ENCODE peak calls at places on chromosome 15, in four cellular contexts. T is H1, G is H9, O is mesendoderm. D is an unnamed sample.

GRCh38 chr15:70098461-70099166 is 897 bp upstream of the TLE3 start:
- DNase-seq in T (peak; percentile 83), G (peak; percentile 77), O (peak; percentile 83), D (no peak)

GRCh38 chr15:101063891-101064794 is 145.0 kb downstream of the LRRK1 start:
- DNase-seq in T (no peak), G (peak; percentile 26), O (no peak), D (no peak)

GRCh38 chr15:92801412-92801773 is 98.7 kb upstream of the CHD2 start:
- DNase-seq in T (no peak), G (no peak), O (peak; percentile 69), D (peak; percentile 86)

GRCh38 chr15:74307827-74308642 is 59.4 kb downstream of the CYP11A1 start:
- DNase-seq in T (peak; percentile 74), G (peak; percentile 67), O (peak; percentile 82), D (peak; percentile 52)

GRCh38 chr15:97977734-97978133 is 17.2 kb downstream of the ARRDC4 start:
- DNase-seq in T (no peak), G (no peak), O (peak; percentile 14), D (no peak)

GRCh38 chr15:40695469-40695910 is 516 bp downstream of the RAD51 start:
- DNase-seq in T (no peak), G (no peak), O (no peak), D (peak; percentile 11)

GRCh38 chr15:32042269-32042996 is 12.1 kb downstream of the CHRNA7 start:
- DNase-seq in T (no peak), G (no peak), O (no peak), D (no peak)

GRCh38 chr15:80949756-80950155 is 39.9 kb downstream of the MESD start:
- DNase-seq in T (no peak), G (no peak), O (no peak), D (no peak)

GRCh38 chr15:34436126-34436955 is 1.3 kb downstream of the GOLGA8A start:
- DNase-seq in T (peak; percentile 76), G (peak; percentile 28), O (peak; percentile 9), D (no peak)

GRCh38 chr15:64507293-64507802 is 47.0 kb downstream of the ZNF609 start:
- DNase-seq in T (no peak), G (no peak), O (no peak), D (peak; percentile 92)

GRCh38 chr15:61994216-61994615 is 66.0 kb downstream of the VPS13C start:
- DNase-seq in T (no peak), G (no peak), O (no peak), D (peak; percentile 86)

GRCh38 chr15:55277116-55277564 is 12.5 kb downstream of the RAB27A start:
- DNase-seq in T (no peak), G (no peak), O (no peak), D (peak; percentile 82)

GRCh38 chr15:40960151-40960885 is 7.0 kb downstream of the CHAC1 start:
- DNase-seq in T (no peak), G (no peak), O (no peak), D (no peak)

GRCh38 chr15:101531170-101531569 is 41.7 kb upstream of the PCSK6 start:
- DNase-seq in T (peak; percentile 43), G (no peak), O (no peak), D (no peak)

GRCh38 chr15:73457334-73457733 is 14.4 kb downstream of the REC114 start:
- DNase-seq in T (no peak), G (no peak), O (no peak), D (no peak)

GRCh38 chr15:70530503-70530902 is 232.9 kb downstream of the UACA start:
- DNase-seq in T (no peak), G (no peak), O (no peak), D (no peak)

GRCh38 chr15:38563723-38564519 is 693 bp downstream of the RASGRP1 start:
- DNase-seq in T (peak; percentile 90), G (peak; percentile 68), O (peak; percentile 12), D (peak; percentile 35)

GRCh38 chr15:83219026-83219425 is 11.4 kb upstream of the HDGFL3 start:
- DNase-seq in T (no peak), G (no peak), O (no peak), D (no peak)

GRCh38 chr15:97841558-97841957 is 118.9 kb upstream of the ARRDC4 start:
- DNase-seq in T (no peak), G (no peak), O (no peak), D (no peak)

GRCh38 chr15:52730163-52730562 is 51.0 kb upstream of the ATOSA start:
- DNase-seq in T (no peak), G (no peak), O (peak; percentile 25), D (peak; percentile 8)

GRCh38 chr15:73709671-73710070 is 25.5 kb downstream of the CD276 start:
- DNase-seq in T (no peak), G (no peak), O (no peak), D (no peak)

GRCh38 chr15:59689626-59690236 is 611 bp upstream of the BNIP2 start:
- DNase-seq in T (peak; percentile 63), G (peak; percentile 78), O (peak; percentile 76), D (peak; percentile 47)

GRCh38 chr15:59691194-59691805 is 2.2 kb upstream of the BNIP2 start:
- DNase-seq in T (no peak), G (no peak), O (peak; percentile 23), D (peak; percentile 58)

GRCh38 chr15:59687831-59688230 is 1.3 kb downstream of the BNIP2 start:
- DNase-seq in T (no peak), G (no peak), O (no peak), D (peak; percentile 44)

GRCh38 chr15:59688383-59688887 is 685 bp downstream of the BNIP2 start:
- DNase-seq in T (no peak), G (no peak), O (no peak), D (peak; percentile 77)

DNA sequence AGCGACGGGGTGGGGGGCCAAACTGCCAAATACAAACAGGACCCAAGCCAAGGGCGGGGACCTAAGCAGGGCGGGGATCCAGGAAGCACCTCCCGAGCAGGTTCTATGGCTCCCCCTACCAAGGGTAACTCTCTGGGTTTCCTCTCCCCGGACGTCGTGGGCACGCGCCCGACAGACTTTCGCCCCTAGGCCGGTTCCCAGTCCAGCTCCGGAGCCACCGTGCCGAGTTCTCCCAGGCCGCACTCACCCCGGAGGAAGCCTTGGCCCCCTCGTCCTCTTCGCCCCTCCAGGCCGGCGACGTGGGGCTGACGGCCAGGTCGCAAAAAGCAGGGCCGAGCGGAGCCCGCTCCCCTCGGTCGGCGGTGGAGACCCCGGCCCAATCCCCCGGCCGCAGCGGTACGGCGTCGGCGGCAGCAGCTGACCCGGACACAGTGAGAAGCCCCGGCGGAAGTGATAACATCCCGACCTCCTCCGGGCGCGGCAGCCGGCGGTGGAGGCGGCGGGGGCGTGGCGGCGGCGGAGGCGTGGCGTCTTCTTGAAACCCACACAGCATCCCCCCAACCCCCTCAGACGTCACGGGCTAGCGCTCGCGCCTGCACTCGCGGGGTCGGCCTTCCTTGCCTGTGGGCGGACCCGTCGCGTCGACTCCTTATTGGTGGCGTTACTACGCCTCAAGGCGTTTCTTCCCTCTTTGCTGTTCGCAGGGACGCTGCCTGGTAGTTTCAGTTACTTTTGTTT is at the start of gene BNIP2:
- DNase-seq in T (peak; percentile 98), G (peak; percentile 99), O (peak; percentile 99), D (peak; percentile 98)
- H4K5ac ChIP-seq in T (peak within 1 kb of the TSS; percentile 77), G (no peak within 1 kb of the TSS), O (no peak within 1 kb of the TSS), D (peak within 1 kb of the TSS; percentile 38)

DNA sequence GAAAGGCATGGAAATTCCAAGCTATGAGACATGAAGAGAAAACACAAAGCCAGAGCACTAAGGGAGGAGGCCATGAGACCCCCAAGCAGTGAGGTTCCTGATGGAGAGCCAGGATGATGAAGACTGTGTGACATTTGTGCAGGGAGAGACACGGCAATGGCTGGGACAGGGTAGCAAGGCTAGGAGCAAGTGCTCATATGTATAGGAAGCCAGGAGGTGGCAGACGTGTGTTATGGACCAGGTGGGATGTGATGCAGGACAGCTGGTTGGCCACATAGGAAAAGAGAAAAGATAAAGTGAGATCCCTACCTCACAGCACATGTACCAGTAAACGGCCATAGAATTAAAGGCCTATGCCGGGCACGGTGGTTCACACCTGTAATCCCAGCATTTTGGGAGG is 112.7 kb downstream of the APBA2 start:
- DNase-seq in T (no peak), G (no peak), O (no peak), D (no peak)
- H4K5ac ChIP-seq in T (no peak overlapping the region), G (no peak overlapping the region), O (no peak overlapping the region), D (no peak overlapping the region)

DNA sequence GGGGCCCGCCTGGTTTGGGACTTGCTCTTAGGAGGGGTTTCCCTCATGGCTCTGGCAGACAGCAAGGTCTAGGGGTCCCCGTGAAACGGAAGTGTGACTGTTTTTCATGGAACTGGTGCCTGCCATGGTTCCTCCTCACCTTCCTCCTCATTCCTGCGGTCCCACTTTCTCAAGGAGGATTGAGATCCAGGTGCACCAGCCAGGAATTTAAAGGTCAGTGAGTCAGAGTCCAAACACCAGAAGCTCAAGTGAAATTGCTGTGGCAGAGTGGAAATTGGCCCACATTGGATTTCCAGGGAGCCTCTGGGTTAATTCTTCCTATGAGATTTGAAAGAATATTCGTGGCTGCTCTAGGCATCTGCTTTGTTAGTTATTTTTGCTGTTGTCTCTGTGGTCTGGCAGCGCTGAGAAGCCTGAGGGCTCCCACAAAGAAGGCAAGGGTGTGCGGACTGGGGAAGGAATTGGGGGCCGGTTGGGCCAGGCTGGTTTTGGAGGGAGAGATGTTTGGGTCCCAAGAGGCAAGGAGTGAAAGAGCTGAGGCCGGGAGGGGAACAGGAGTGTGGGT is 60.4 kb upstream of the TNFAIP8L3 start:
- DNase-seq in T (no peak), G (no peak), O (no peak), D (no peak)
- H4K5ac ChIP-seq in T (no peak overlapping the region), G (no peak overlapping the region), O (no peak overlapping the region), D (no peak overlapping the region)

GRCh38 chr15:88894819-88895767 is at the start of gene HAPLN3:
- DNase-seq in T (peak; percentile 83), G (peak; percentile 67), O (peak; percentile 60), D (peak; percentile 47)
- H4K5ac ChIP-seq in T (no peak within 1 kb of the TSS), G (no peak within 1 kb of the TSS), O (no peak within 1 kb of the TSS), D (no peak within 1 kb of the TSS)

DNA sequence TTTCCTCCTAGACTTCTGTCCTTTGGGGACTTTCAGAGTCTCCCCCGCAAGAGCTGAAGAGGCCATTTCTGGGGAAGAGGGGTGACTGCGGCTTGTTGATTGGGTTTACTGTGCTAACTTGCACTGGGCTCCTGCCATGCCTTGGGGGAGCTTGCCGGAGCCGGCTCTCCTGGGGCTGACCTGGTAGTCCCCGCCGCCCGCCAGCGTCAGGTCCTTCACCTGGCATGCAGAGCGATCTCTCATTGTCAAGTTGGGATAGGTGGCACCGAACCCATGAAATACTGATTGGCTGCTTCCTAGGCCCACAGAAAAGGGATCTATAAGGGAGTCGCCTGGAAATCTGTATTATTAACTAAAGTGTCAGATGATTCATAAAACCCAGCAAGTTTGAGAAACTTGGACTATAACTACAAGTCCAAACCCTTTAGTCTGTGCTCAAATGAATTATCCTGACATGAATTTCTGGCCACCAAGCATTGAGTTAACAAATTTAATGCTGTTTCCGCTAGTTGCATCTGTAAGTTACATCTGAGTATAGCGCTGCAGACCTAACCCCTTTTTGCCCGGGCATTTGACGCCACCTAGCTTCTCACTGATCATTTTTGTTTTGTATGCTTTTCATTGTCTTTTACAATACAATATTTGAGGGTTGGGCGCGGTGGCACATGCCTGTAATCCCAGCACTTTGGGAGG is 605 bp upstream of the IMP3 start:
- DNase-seq in T (no peak), G (no peak), O (peak; percentile 53), D (peak; percentile 45)
- H4K5ac ChIP-seq in T (peak overlapping the region; percentile 89), G (no peak overlapping the region), O (no peak overlapping the region), D (peak overlapping the region; percentile 46)

DNA sequence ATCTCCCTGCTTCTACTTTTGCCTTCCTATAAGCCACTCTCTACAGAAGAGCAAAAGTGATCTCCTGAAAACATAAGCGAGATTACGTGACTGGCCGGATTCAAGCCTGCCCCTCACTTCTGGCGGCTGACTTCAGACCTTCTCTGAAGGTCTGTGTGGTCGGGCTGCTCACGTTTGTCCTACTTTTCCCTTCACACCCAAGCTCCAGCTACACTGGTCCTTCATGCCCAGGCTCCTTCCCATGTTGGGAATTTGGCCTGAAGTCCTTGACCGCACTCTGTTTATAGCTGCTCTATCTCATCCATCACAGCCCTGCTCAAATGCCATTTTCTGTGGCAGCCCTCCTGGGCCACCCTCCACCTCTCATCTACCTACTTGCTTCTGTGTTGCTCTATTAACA is 6.7 kb upstream of the PLA2G4E start:
- DNase-seq in T (no peak), G (no peak), O (no peak), D (no peak)
- H4K5ac ChIP-seq in T (no peak overlapping the region), G (no peak overlapping the region), O (no peak overlapping the region), D (no peak overlapping the region)